ENCODE peak calls at places on chromosome 4, in four cellular contexts. M, Y, H and S are unnamed samples. For H3K9me3, the result is how much of the 10 kb centered on the place peaks cover.

GRCh38 chr4:158322119-158322518 is 111.8 kb downstream of the TMEM144 start:
- DNase-seq in M (no peak), Y (no peak), H (no peak), S (no peak)

GRCh38 chr4:59484948-59485347 is 1715.2 kb upstream of the ADGRL3 start:
- DNase-seq in M (no peak), Y (no peak), H (no peak), S (no peak)

GRCh38 chr4:76744253-76744921 is 153.6 kb downstream of the SOWAHB start:
- DNase-seq in M (no peak), Y (no peak), H (no peak), S (no peak)

GRCh38 chr4:77665381-77666069 is 59.9 kb downstream of the CXCL13 start:
- DNase-seq in M (no peak), Y (no peak), H (no peak), S (no peak)

GRCh38 chr4:80611366-80611765 is 275.8 kb downstream of the CFAP299 start:
- DNase-seq in M (no peak), Y (no peak), H (no peak), S (no peak)

GRCh38 chr4:73668806-73669205 is 48.6 kb upstream of the RASSF6 start:
- DNase-seq in M (peak), Y (no peak), H (no peak), S (no peak)

GRCh38 chr4:28229092-28229491 is 1368.5 kb downstream of the STIM2 start:
- DNase-seq in M (no peak), Y (peak), H (no peak), S (no peak)

GRCh38 chr4:109552240-109552639 is 7.8 kb upstream of the MCUB start:
- DNase-seq in M (no peak), Y (no peak), H (no peak), S (no peak)

GRCh38 chr4:79016878-79017277 is 77.6 kb upstream of the PAQR3 start:
- DNase-seq in M (no peak), Y (no peak), H (no peak), S (no peak)

GRCh38 chr4:100189820-100190642 is at the start of gene DDIT4L:
- DNase-seq in M (peak), Y (peak), H (peak), S (peak)

GRCh38 chr4:119302073-119302832 is 19.7 kb downstream of the FABP2 start:
- DNase-seq in M (peak), Y (no peak), H (no peak), S (no peak)

GRCh38 chr4:26022346-26022891 is 108.4 kb downstream of the SMIM20 start:
- DNase-seq in M (no peak), Y (no peak), H (peak), S (no peak)

GRCh38 chr4:116073051-116073450 is 959.6 kb upstream of the NDST4 start:
- DNase-seq in M (no peak), Y (no peak), H (no peak), S (no peak)

GRCh38 chr4:41384992-41385391 is 128.3 kb downstream of the UCHL1 start:
- DNase-seq in M (peak), Y (no peak), H (peak), S (peak)

GRCh38 chr4:185143596-185143969 is 517 bp downstream of the SLC25A4 start:
- DNase-seq in M (peak), Y (no peak), H (peak), S (peak)

GRCh38 chr4:112075129-112075753 is 70.0 kb upstream of the FAM241A start:
- DNase-seq in M (no peak), Y (peak), H (no peak), S (peak)

GRCh38 chr4:185210102-185210981 is 944 bp downstream of the SNX25 start:
- DNase-seq in M (peak), Y (peak), H (peak), S (peak)

GRCh38 chr4:41569957-41570356 is 32.0 kb downstream of the LIMCH1 start:
- DNase-seq in M (peak), Y (peak), H (peak), S (no peak)

GRCh38 chr4:166460769-166461550 is 587.9 kb downstream of the TLL1 start:
- DNase-seq in M (no peak), Y (no peak), H (no peak), S (no peak)

GRCh38 chr4:111399523-111400135 is 745.6 kb upstream of the FAM241A start:
- DNase-seq in M (no peak), Y (no peak), H (no peak), S (peak)

GRCh38 chr4:167406181-167406580 is 171.9 kb upstream of the SPOCK3 start:
- DNase-seq in M (no peak), Y (no peak), H (no peak), S (no peak)

GRCh38 chr4:2934077-2934812 is 29.0 kb downstream of the NOP14 start:
- DNase-seq in M (peak), Y (peak), H (peak), S (no peak)

GRCh38 chr4:38162240-38162784 is 202.1 kb downstream of the PTTG2 start:
- DNase-seq in M (peak), Y (peak), H (no peak), S (no peak)

GRCh38 chr4:78902313-78902712 is 36.9 kb downstream of the PAQR3 start:
- DNase-seq in M (no peak), Y (no peak), H (no peak), S (no peak)

GRCh38 chr4:133720001-133720400 is 481.6 kb downstream of the PABPC4L start:
- DNase-seq in M (no peak), Y (no peak), H (no peak), S (no peak)

GRCh38 chr4:173735055-173735454 is 205.0 kb upstream of the HAND2 start:
- DNase-seq in M (no peak), Y (no peak), H (no peak), S (no peak)

GRCh38 chr4:65791807-65792308 is 121.6 kb upstream of the EPHA5 start:
- DNase-seq in M (no peak), Y (peak), H (no peak), S (no peak)

GRCh38 chr4:73662709-73663546 is 42.7 kb upstream of the RASSF6 start:
- DNase-seq in M (no peak), Y (no peak), H (no peak), S (no peak)

GRCh38 chr4:177332119-177332518 is 22.4 kb downstream of the NEIL3 start:
- DNase-seq in M (no peak), Y (no peak), H (no peak), S (no peak)

GRCh38 chr4:159197885-159198269 is 95.0 kb downstream of the RAPGEF2 start:
- DNase-seq in M (no peak), Y (no peak), H (no peak), S (no peak)

GRCh38 chr4:56655627-56656345 is 25.3 kb downstream of the HOPX start:
- DNase-seq in M (peak), Y (peak), H (peak), S (peak)

GRCh38 chr4:2095236-2096072 is 36.3 kb downstream of the NAT8L start:
- DNase-seq in M (no peak), Y (no peak), H (no peak), S (no peak)

GRCh38 chr4:98570160-98570797 is 88.1 kb downstream of the TSPAN5 start:
- DNase-seq in M (no peak), Y (no peak), H (no peak), S (no peak)

GRCh38 chr4:96739101-96739500 is 899.2 kb downstream of the PDHA2 start:
- DNase-seq in M (no peak), Y (no peak), H (no peak), S (no peak)

GRCh38 chr4:96742332-96743014 is 902.6 kb downstream of the PDHA2 start:
- DNase-seq in M (no peak), Y (no peak), H (no peak), S (no peak)
- H3K9me3 ChIP-seq in M (under half), Y (under half), H (under half), S (under half)

GRCh38 chr4:105630670-105631655 is 77.5 kb downstream of the INTS12 start:
- DNase-seq in M (no peak), Y (no peak), H (no peak), S (no peak)

GRCh38 chr4:105631818-105632400 is 76.6 kb downstream of the INTS12 start:
- DNase-seq in M (no peak), Y (no peak), H (no peak), S (no peak)

GRCh38 chr4:105634402-105634801 is 74.1 kb downstream of the INTS12 start:
- DNase-seq in M (no peak), Y (no peak), H (no peak), S (no peak)

GRCh38 chr4:105633241-105633640 is 75.2 kb downstream of the INTS12 start:
- DNase-seq in M (no peak), Y (no peak), H (no peak), S (no peak)

DNA sequence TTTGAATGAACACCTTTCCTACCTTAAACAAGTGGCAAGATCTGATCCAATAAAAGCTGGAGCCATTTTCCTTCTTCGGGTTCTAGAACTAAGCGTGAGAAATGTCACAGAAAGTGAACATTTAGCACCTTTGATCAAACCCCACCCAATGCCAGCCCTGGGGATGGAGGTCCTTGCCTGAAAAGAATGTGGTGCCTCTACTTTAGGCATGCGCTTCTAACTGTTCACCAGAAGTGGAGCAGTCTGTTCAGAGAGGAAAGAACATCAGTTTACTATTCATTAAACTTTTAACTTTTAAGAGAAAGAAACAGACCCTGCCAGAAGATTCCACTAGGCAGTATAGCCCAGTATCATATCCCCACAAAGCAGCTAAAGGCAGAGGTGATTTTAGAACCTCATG is 75.9 kb downstream of the INTS12 start:
- DNase-seq in M (no peak), Y (peak), H (no peak), S (no peak)
- H3K9me3 ChIP-seq in M (under half), Y (under half), H (under half), S (under half)

GRCh38 chr4:653080-653821 is 20.8 kb downstream of the ATP5ME start:
- DNase-seq in M (no peak), Y (no peak), H (peak), S (no peak)

GRCh38 chr4:653831-654525 is 20.1 kb downstream of the ATP5ME start:
- DNase-seq in M (no peak), Y (no peak), H (peak), S (no peak)

GRCh38 chr4:650461-650860 is 23.6 kb downstream of the ATP5ME start:
- DNase-seq in M (no peak), Y (no peak), H (peak), S (peak)

GRCh38 chr4:650951-651883 is 22.9 kb downstream of the ATP5ME start:
- DNase-seq in M (no peak), Y (peak), H (peak), S (peak)

DNA sequence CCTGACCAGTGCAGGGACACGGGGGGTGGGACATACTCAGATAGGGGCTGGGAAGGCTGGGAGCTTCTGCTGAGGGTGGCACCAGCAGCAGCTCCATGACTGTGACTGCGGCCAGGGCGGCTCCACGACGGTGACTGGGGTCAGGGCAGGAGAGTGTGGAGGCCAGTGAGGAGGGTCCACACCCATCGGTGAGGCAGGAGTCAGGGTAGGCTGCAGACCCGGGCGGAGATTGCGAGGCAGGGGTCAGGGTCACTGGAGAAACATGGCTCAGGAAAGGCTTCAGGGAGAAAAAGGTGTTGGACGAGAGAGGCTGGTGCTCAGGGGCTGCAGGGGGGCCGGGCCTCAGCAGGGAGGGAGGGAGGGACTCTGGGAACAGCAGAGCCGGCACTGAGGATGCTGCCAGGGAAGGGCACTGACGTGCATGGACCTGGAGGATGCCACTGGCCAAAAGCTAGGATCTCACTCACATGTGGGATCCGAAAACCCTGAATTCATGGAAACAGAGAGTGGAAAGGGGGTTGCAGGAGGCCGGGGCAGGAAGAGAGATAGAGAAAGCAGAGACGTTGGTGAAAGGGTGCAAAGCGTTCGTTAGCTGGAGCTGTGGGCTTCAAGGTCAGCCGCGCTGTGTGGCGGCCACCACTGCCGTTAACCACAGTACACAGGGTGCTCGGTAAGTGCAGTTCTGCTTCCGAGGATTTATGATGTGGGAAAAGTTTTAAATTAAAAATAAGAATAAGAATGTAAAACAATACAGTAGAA is 22.0 kb downstream of the ATP5ME start:
- DNase-seq in M (no peak), Y (no peak), H (peak), S (no peak)
- H3K9me3 ChIP-seq in M (under half), Y (under half), H (under half), S (under half)

GRCh38 chr4:386708-387105 is 49.1 kb downstream of the ZNF141 start:
- DNase-seq in M (no peak), Y (no peak), H (no peak), S (no peak)

GRCh38 chr4:385934-386707 is 48.5 kb downstream of the ZNF141 start:
- DNase-seq in M (no peak), Y (no peak), H (no peak), S (no peak)

DNA sequence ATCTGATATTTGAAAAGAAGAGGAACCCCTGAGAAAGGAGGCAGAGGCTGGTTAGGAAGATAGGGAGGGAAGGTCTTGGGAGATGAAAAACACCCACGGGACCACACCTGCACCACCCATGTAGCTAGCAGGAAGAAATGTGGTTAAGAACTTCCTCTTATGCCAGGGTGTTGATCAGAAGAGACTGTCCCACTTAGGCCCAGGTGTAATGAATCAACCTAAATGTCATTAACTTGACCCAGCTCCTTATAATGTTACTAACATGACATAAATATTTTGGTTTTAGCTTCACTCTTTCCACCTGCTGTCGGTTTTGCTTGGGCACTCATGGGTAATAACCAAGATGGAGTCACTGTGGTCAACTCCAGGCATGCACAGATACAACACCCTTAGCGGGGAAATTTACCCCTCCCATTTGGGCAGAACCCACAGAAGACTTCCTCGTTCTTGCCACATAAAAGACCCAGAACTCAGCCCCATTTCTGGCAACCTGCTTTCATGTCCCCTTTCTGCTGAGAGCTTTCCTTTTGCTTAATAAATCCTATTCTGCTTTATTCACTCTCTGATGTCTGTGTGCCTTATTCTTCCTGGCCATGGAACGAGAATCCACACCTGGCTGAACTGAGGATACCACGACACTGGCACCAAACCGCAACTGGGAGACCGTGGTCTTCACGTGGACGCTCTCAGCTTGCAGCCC is 46.8 kb downstream of the ZNF141 start:
- DNase-seq in M (no peak), Y (no peak), H (no peak), S (no peak)
- H3K9me3 ChIP-seq in M (half or more), Y (under half), H (under half), S (under half)

GRCh38 chr4:87117730-87118075 is 102.7 kb downstream of the KLHL8 start:
- DNase-seq in M (no peak), Y (no peak), H (no peak), S (no peak)

GRCh38 chr4:87118421-87118820 is 102.0 kb downstream of the KLHL8 start:
- DNase-seq in M (no peak), Y (no peak), H (no peak), S (no peak)

GRCh38 chr4:87114245-87115062 is 106.0 kb downstream of the KLHL8 start:
- DNase-seq in M (no peak), Y (peak), H (no peak), S (peak)

GRCh38 chr4:87117051-87117729 is 103.2 kb downstream of the KLHL8 start:
- DNase-seq in M (no peak), Y (peak), H (no peak), S (no peak)

DNA sequence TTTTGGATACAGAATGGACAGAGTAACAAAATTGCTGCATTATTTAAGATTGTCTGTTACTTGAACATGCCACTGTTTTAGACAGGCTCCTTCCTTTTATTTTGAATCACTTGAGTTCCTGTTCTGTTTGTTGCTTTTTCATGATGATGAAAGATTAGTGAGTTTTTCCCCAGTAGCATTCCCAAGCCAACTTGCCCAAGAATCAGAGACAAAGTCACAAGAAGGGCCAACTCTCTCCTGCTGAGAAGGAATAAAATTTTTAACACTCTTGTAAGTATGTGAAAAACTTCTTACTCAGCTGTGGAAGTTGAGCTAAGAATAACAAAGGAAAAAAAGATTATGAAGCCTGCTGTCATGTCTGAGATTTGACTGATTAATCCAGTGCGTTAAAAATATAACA is 104.2 kb downstream of the KLHL8 start:
- DNase-seq in M (no peak), Y (no peak), H (no peak), S (no peak)
- H3K9me3 ChIP-seq in M (under half), Y (under half), H (under half), S (under half)

DNA sequence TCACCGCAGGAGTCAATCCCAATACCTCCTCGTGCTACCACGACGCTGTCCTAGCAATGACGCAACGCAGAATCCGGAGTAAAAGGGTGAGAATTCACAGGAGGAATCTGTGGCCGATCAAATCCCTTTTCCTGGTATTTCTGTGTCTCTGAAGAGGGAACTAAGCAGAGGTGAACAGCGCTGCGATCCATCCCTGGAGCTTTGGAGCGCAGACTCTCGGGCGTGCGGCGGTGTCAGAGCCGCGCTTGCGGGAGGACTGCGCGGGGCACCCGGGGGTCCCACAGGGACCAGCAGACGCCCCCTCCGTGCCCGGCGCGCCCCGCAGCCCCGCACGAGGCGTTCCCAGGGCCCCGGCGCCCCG is 17.2 kb upstream of the ZNF718 start:
- DNase-seq in M (no peak), Y (no peak), H (no peak), S (no peak)
- H3K9me3 ChIP-seq in M (under half), Y (under half), H (under half), S (under half)

GRCh38 chr4:129821963-129822362 is 726.0 kb downstream of the C4orf33 start:
- DNase-seq in M (no peak), Y (no peak), H (no peak), S (no peak)

GRCh38 chr4:129821073-129821472 is 725.1 kb downstream of the C4orf33 start:
- DNase-seq in M (no peak), Y (no peak), H (no peak), S (no peak)

DNA sequence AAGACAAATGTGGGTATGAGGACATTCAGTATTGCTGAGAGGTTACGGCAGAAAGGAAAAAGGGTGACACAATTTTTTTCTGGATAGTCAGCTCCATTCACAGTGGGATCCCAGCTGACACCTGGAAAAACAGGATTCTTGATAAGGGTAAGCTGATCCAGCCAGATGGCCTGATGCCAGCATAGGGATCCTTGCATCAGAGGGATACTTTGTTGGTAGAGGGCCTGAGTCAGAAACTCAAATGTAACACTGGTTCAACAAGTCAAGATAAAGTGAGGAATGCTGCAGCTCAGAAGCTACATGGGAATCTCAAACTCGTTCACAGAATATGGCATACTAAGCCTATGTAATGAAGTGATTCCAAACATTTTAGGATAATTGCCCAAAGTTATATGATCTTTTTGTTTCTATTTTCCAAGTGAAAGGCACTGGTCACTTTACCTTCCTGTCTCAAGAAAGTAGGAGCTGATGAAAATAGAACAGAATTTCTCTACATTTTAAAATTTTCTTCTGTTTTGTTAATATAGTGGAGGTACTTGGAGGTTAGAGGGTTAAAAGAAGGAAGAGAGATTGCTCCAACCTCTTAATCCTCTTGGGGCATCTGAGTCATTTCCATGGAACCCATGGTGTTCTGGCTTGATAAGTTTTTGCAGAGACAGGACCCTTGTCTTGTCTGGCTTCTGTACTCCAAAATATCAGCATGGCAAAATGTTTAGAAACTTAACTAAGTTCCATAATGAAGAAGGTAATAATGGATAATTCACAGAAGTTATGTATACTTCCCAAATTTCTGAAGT is 727.0 kb downstream of the C4orf33 start:
- DNase-seq in M (no peak), Y (no peak), H (no peak), S (peak)
- H3K9me3 ChIP-seq in M (under half), Y (under half), H (under half), S (under half)